ENCODE peak calls at places on chromosomes 12 and 14, in ten cellular contexts. I, N, H, X, M, B, Z, P, G and K are unnamed samples.

GRCh38 chr12:7373226-7373625 is 69.4 kb downstream of the ACSM4 start:
- DNase-seq in I (no peak), N (no peak), H (no peak), X (no peak), M (no peak), B (no peak), Z (no peak), P (peak), G (no peak), K (no peak)

GRCh38 chr12:53524476-53524875 is 17.2 kb upstream of the NPFF start:
- DNase-seq in I (no peak), N (no peak), H (no peak), X (no peak), M (no peak), B (no peak), Z (no peak), P (no peak), G (no peak), K (no peak)

GRCh38 chr12:46841891-46842290 is 16.1 kb upstream of the SLC38A4 start:
- DNase-seq in I (no peak), N (no peak), H (no peak), X (no peak), M (no peak), B (no peak), Z (no peak), P (no peak), G (no peak), K (no peak)

GRCh38 chr12:117367006-117367638 is 5.7 kb upstream of the NOS1 start:
- DNase-seq in I (peak), N (peak), H (no peak), X (peak), M (peak), B (peak), Z (peak), P (peak), G (peak), K (peak)

GRCh38 chr12:9752145-9752717 is 8.5 kb downstream of the CD69 start:
- DNase-seq in I (no peak), N (no peak), H (no peak), X (no peak), M (no peak), B (no peak), Z (no peak), P (no peak), G (no peak), K (no peak)

GRCh38 chr12:14769462-14769836 is 33.8 kb downstream of the WBP11 start:
- DNase-seq in I (peak), N (peak), H (no peak), X (no peak), M (no peak), B (peak), Z (no peak), P (peak), G (no peak), K (no peak)

GRCh38 chr14:31930493-31931225 is 146.4 kb upstream of the ARHGAP5 start:
- DNase-seq in I (no peak), N (no peak), H (no peak), X (peak), M (no peak), B (no peak), Z (peak), P (no peak), G (peak), K (no peak)

GRCh38 chr12:69064734-69065413 is 131.9 kb upstream of the CPM start:
- DNase-seq in I (no peak), N (no peak), H (no peak), X (no peak), M (no peak), B (no peak), Z (no peak), P (no peak), G (no peak), K (no peak)

GRCh38 chr12:21614510-21614909 is 9.9 kb upstream of the GYS2 start:
- DNase-seq in I (no peak), N (no peak), H (no peak), X (no peak), M (peak), B (no peak), Z (no peak), P (no peak), G (no peak), K (no peak)

GRCh38 chr12:66693901-66694513 is 15.1 kb upstream of the GRIP1 start:
- DNase-seq in I (no peak), N (no peak), H (peak), X (peak), M (peak), B (peak), Z (peak), P (peak), G (peak), K (peak)

GRCh38 chr12:24197517-24197916 is 248.0 kb upstream of the SOX5 start:
- DNase-seq in I (no peak), N (no peak), H (no peak), X (no peak), M (no peak), B (no peak), Z (no peak), P (no peak), G (no peak), K (no peak)

GRCh38 chr12:116818341-116818856 is 62.8 kb downstream of the HRK start:
- DNase-seq in I (peak), N (no peak), H (peak), X (peak), M (no peak), B (peak), Z (no peak), P (no peak), G (peak), K (peak)

GRCh38 chr14:73878436-73878835 is 8.2 kb upstream of the ZNF410 start:
- DNase-seq in I (no peak), N (no peak), H (no peak), X (peak), M (no peak), B (no peak), Z (no peak), P (no peak), G (no peak), K (peak)

GRCh38 chr12:74076918-74077317 is 460.7 kb upstream of the ATXN7L3B start:
- DNase-seq in I (no peak), N (no peak), H (no peak), X (no peak), M (no peak), B (no peak), Z (no peak), P (no peak), G (no peak), K (no peak)

GRCh38 chr14:87999282-87999681 is 5.7 kb upstream of the GPR65 start:
- DNase-seq in I (no peak), N (no peak), H (no peak), X (no peak), M (no peak), B (no peak), Z (no peak), P (no peak), G (no peak), K (no peak)

GRCh38 chr12:130053641-130054040 is 108.6 kb upstream of the FZD10 start:
- DNase-seq in I (no peak), N (no peak), H (no peak), X (peak), M (no peak), B (no peak), Z (no peak), P (peak), G (no peak), K (no peak)

GRCh38 chr12:90410962-90411361 is 544.0 kb downstream of the CCER1 start:
- DNase-seq in I (no peak), N (no peak), H (no peak), X (no peak), M (no peak), B (no peak), Z (no peak), P (no peak), G (no peak), K (no peak)

GRCh38 chr12:14138495-14138894 is 157.1 kb upstream of the GRIN2B start:
- DNase-seq in I (no peak), N (peak), H (no peak), X (no peak), M (no peak), B (no peak), Z (no peak), P (peak), G (no peak), K (no peak)

GRCh38 chr14:24095196-24096068 is 1.3 kb downstream of the PCK2 start:
- DNase-seq in I (peak), N (no peak), H (no peak), X (peak), M (peak), B (peak), Z (peak), P (peak), G (peak), K (no peak)

GRCh38 chr12:89225808-89226368 is 126.4 kb downstream of the DUSP6 start:
- DNase-seq in I (no peak), N (no peak), H (no peak), X (peak), M (no peak), B (no peak), Z (peak), P (no peak), G (peak), K (peak)

GRCh38 chr12:127172857-127173256 is 1094.1 kb upstream of the TMEM132C start:
- DNase-seq in I (no peak), N (no peak), H (no peak), X (no peak), M (no peak), B (no peak), Z (no peak), P (peak), G (no peak), K (no peak)

GRCh38 chr12:77384941-77385340 is 319.6 kb upstream of the E2F7 start:
- DNase-seq in I (no peak), N (no peak), H (no peak), X (peak), M (no peak), B (no peak), Z (no peak), P (no peak), G (peak), K (peak)

GRCh38 chr12:57164966-57165365 is 17.5 kb upstream of the LRP1-AS start:
- DNase-seq in I (no peak), N (no peak), H (no peak), X (peak), M (no peak), B (no peak), Z (no peak), P (no peak), G (peak), K (peak)

GRCh38 chr12:105378821-105379400 is 48.4 kb downstream of the C12orf75 start:
- DNase-seq in I (no peak), N (no peak), H (no peak), X (peak), M (no peak), B (no peak), Z (no peak), P (peak), G (peak), K (no peak)

GRCh38 chr14:100294963-100295330 is 11.3 kb downstream of the SLC25A29 start:
- DNase-seq in I (no peak), N (no peak), H (no peak), X (peak), M (no peak), B (peak), Z (no peak), P (no peak), G (no peak), K (no peak)

GRCh38 chr12:55019784-55020183 is at the start of gene NEUROD4:
- DNase-seq in I (peak), N (peak), H (no peak), X (peak), M (peak), B (peak), Z (peak), P (peak), G (peak), K (peak)

GRCh38 chr14:51209457-51209856 is 30.6 kb upstream of the TMX1 start:
- DNase-seq in I (no peak), N (no peak), H (no peak), X (no peak), M (no peak), B (no peak), Z (no peak), P (no peak), G (no peak), K (no peak)

GRCh38 chr12:26198742-26199141 is 3.4 kb downstream of the SSPN start:
- DNase-seq in I (peak), N (no peak), H (no peak), X (peak), M (no peak), B (no peak), Z (peak), P (no peak), G (peak), K (peak)

GRCh38 chr14:99472937-99473336 is 7.7 kb downstream of the SETD3 start:
- DNase-seq in I (no peak), N (no peak), H (no peak), X (no peak), M (no peak), B (no peak), Z (no peak), P (no peak), G (peak), K (no peak)

GRCh38 chr14:103696027-103696402 is 19.2 kb downstream of the XRCC3 start:
- DNase-seq in I (no peak), N (no peak), H (no peak), X (no peak), M (no peak), B (no peak), Z (no peak), P (no peak), G (no peak), K (no peak)

GRCh38 chr12:97168804-97169203 is 261.7 kb downstream of the NEDD1 start:
- DNase-seq in I (no peak), N (no peak), H (no peak), X (peak), M (no peak), B (no peak), Z (no peak), P (no peak), G (peak), K (no peak)

GRCh38 chr12:113439606-113440030 is 17.4 kb downstream of the SDSL start:
- DNase-seq in I (no peak), N (peak), H (no peak), X (peak), M (no peak), B (no peak), Z (peak), P (peak), G (peak), K (peak)

GRCh38 chr12:118136559-118137003 is 657 bp downstream of the PEBP1 start:
- DNase-seq in I (peak), N (peak), H (peak), X (peak), M (no peak), B (peak), Z (peak), P (no peak), G (peak), K (peak)

GRCh38 chr12:59780605-59781135 is 184.8 kb downstream of the SLC16A7 start:
- DNase-seq in I (no peak), N (no peak), H (no peak), X (no peak), M (no peak), B (no peak), Z (no peak), P (no peak), G (peak), K (peak)